ENCODE peak calls at places on chromosomes 4 and X, in six cellular contexts. I is H7, D is AG04449, J is tibial nerve, C is epithelial cell of esophagus, Y is lung. Z is an unnamed sample.

GRCh38 chrX:23317799-23318724 is 16.6 kb upstream of the PTCHD1 start:
- DNase-seq in I (peak), D (no peak), J (no peak), C (peak), Y (peak), Z (no peak)

GRCh38 chrX:40573763-40574162 is 7.0 kb upstream of the ATP6AP2 start:
- DNase-seq in I (no peak), D (no peak), J (no peak), C (peak), Y (no peak), Z (no peak)

GRCh38 chr4:7823416-7823824 is 116.2 kb downstream of the AFAP1 start:
- DNase-seq in I (no peak), D (no peak), J (peak), C (no peak), Y (no peak), Z (no peak)

GRCh38 chr4:2354127-2354526 is 64.3 kb downstream of the ZFYVE28 start:
- DNase-seq in I (peak), D (no peak), J (no peak), C (no peak), Y (no peak), Z (no peak)

GRCh38 chrX:104122829-104123228 is 10.5 kb downstream of the ZCCHC18 start:
- DNase-seq in I (no peak), D (no peak), J (no peak), C (no peak), Y (no peak), Z (no peak)

GRCh38 chr4:158003212-158003611 is 169.6 kb downstream of the GASK1B start:
- DNase-seq in I (no peak), D (no peak), J (no peak), C (no peak), Y (no peak), Z (peak)

GRCh38 chr4:40190880-40191815 is 5.7 kb upstream of the RHOH start:
- DNase-seq in I (no peak), D (no peak), J (no peak), C (no peak), Y (no peak), Z (no peak)

GRCh38 chr4:113013746-113014145 is 35.7 kb upstream of the ANK2 start:
- DNase-seq in I (no peak), D (no peak), J (no peak), C (no peak), Y (no peak), Z (no peak)

GRCh38 chr4:180391613-180392012 is 1851.6 kb upstream of the TENM3 start:
- DNase-seq in I (no peak), D (no peak), J (no peak), C (no peak), Y (no peak), Z (no peak)

GRCh38 chr4:53355919-53356521 is 9.8 kb downstream of the SCFD2 start:
- DNase-seq in I (no peak), D (no peak), J (no peak), C (no peak), Y (no peak), Z (no peak)

GRCh38 chr4:25786497-25787065 is 76.2 kb downstream of the SEL1L3 start:
- DNase-seq in I (no peak), D (no peak), J (no peak), C (no peak), Y (no peak), Z (no peak)

GRCh38 chr4:25535278-25535677 is 120.4 kb upstream of the SLC34A2 start:
- DNase-seq in I (no peak), D (no peak), J (no peak), C (no peak), Y (no peak), Z (no peak)

GRCh38 chr4:113447061-113447460 is 314.5 kb downstream of the CAMK2D start:
- DNase-seq in I (no peak), D (no peak), J (no peak), C (peak), Y (no peak), Z (no peak)

GRCh38 chr4:129223955-129224354 is 128.0 kb downstream of the C4orf33 start:
- DNase-seq in I (no peak), D (no peak), J (no peak), C (no peak), Y (no peak), Z (no peak)

GRCh38 chr4:2253160-2254084 is 8.5 kb downstream of the MXD4 start:
- DNase-seq in I (peak), D (no peak), J (peak), C (no peak), Y (no peak), Z (no peak)

GRCh38 chr4:4247711-4248035 is 350 bp downstream of the TMEM128 start:
- DNase-seq in I (no peak), D (no peak), J (no peak), C (no peak), Y (no peak), Z (no peak)

GRCh38 chr4:168907119-168907698 is 102.8 kb downstream of the CBR4 start:
- DNase-seq in I (no peak), D (no peak), J (no peak), C (no peak), Y (no peak), Z (peak)

GRCh38 chrX:40368611-40369061 is 212.1 kb upstream of the ATP6AP2 start:
- DNase-seq in I (no peak), D (no peak), J (no peak), C (no peak), Y (no peak), Z (no peak)

GRCh38 chr4:153962311-153963039 is 173.6 kb upstream of the SFRP2 start:
- DNase-seq in I (no peak), D (no peak), J (no peak), C (no peak), Y (no peak), Z (no peak)

GRCh38 chr4:21041708-21042107 is 341.4 kb downstream of the PACRGL start:
- DNase-seq in I (no peak), D (no peak), J (no peak), C (no peak), Y (no peak), Z (no peak)

GRCh38 chr4:8908206-8908893 is 36.7 kb upstream of the HMX1 start:
- DNase-seq in I (peak), D (no peak), J (peak), C (no peak), Y (no peak), Z (no peak)

GRCh38 chr4:148530114-148530513 is 87.9 kb upstream of the NR3C2 start:
- DNase-seq in I (no peak), D (no peak), J (no peak), C (peak), Y (no peak), Z (no peak)

GRCh38 chrX:107851215-107851614 is 25.5 kb downstream of the MID2 start:
- DNase-seq in I (no peak), D (no peak), J (no peak), C (peak), Y (no peak), Z (no peak)

GRCh38 chr4:139085141-139085540 is 69.6 kb downstream of the NOCT start:
- DNase-seq in I (no peak), D (no peak), J (no peak), C (peak), Y (no peak), Z (no peak)

GRCh38 chr4:173752610-173753009 is 222.6 kb upstream of the HAND2 start:
- DNase-seq in I (peak), D (no peak), J (no peak), C (peak), Y (no peak), Z (no peak)

GRCh38 chr4:5387457-5387856 is 320.9 kb downstream of the EVC2 start:
- DNase-seq in I (peak), D (no peak), J (no peak), C (no peak), Y (no peak), Z (no peak)

GRCh38 chr4:43453058-43453457 is 560.5 kb downstream of the GRXCR1 start:
- DNase-seq in I (no peak), D (no peak), J (no peak), C (no peak), Y (no peak), Z (no peak)

GRCh38 chrX:74449937-74450330 is 28.6 kb downstream of the SLC16A2 start:
- DNase-seq in I (no peak), D (peak), J (no peak), C (peak), Y (no peak), Z (no peak)

GRCh38 chrX:85569691-85570090 is 190.2 kb upstream of the POF1B start:
- DNase-seq in I (no peak), D (no peak), J (no peak), C (no peak), Y (no peak), Z (no peak)

GRCh38 chr4:149279331-149279730 is 536.3 kb downstream of the IQCM start:
- DNase-seq in I (no peak), D (no peak), J (no peak), C (no peak), Y (no peak), Z (no peak)

GRCh38 chr4:99690990-99691389 is 33.4 kb upstream of the C4orf54 start:
- DNase-seq in I (no peak), D (no peak), J (no peak), C (no peak), Y (no peak), Z (no peak)

GRCh38 chr4:143337600-143338287 is 1.1 kb downstream of the GAB1 start:
- DNase-seq in I (peak), D (no peak), J (peak), C (peak), Y (peak), Z (no peak)

GRCh38 chr4:69546121-69546520 is 50.4 kb upstream of the UGT2B4 start:
- DNase-seq in I (no peak), D (no peak), J (no peak), C (peak), Y (no peak), Z (peak)

GRCh38 chr4:94068712-94069111 is 139.0 kb upstream of the SMARCAD1 start:
- DNase-seq in I (peak), D (no peak), J (no peak), C (no peak), Y (no peak), Z (no peak)

GRCh38 chrX:150587585-150588503 is 19.4 kb downstream of the MTM1 start:
- DNase-seq in I (no peak), D (no peak), J (peak), C (peak), Y (no peak), Z (no peak)

GRCh38 chr4:177450421-177451107 is 8.3 kb upstream of the AGA start:
- DNase-seq in I (no peak), D (no peak), J (no peak), C (peak), Y (no peak), Z (no peak)

GRCh38 chr4:134708616-134709015 is 507.0 kb upstream of the PABPC4L start:
- DNase-seq in I (no peak), D (no peak), J (no peak), C (peak), Y (no peak), Z (no peak)

GRCh38 chr4:174764105-174764729 is 64.8 kb downstream of the GLRA3 start:
- DNase-seq in I (peak), D (peak), J (no peak), C (peak), Y (no peak), Z (peak)

GRCh38 chr4:154608555-154609252 is 3.8 kb downstream of the FGG start:
- DNase-seq in I (no peak), D (no peak), J (no peak), C (no peak), Y (no peak), Z (no peak)

GRCh38 chr4:119131160-119131559 is 4.5 kb upstream of the MYOZ2 start:
- DNase-seq in I (no peak), D (no peak), J (no peak), C (no peak), Y (no peak), Z (no peak)

GRCh38 chr4:76458829-76459228 is 23.8 kb downstream of the SHROOM3 start:
- DNase-seq in I (peak), D (no peak), J (no peak), C (no peak), Y (no peak), Z (no peak)
- H3K4me3 ChIP-seq in I (no peak), D (no peak), J (no peak), C (no peak), Y (no peak), Z (no peak)

DNA sequence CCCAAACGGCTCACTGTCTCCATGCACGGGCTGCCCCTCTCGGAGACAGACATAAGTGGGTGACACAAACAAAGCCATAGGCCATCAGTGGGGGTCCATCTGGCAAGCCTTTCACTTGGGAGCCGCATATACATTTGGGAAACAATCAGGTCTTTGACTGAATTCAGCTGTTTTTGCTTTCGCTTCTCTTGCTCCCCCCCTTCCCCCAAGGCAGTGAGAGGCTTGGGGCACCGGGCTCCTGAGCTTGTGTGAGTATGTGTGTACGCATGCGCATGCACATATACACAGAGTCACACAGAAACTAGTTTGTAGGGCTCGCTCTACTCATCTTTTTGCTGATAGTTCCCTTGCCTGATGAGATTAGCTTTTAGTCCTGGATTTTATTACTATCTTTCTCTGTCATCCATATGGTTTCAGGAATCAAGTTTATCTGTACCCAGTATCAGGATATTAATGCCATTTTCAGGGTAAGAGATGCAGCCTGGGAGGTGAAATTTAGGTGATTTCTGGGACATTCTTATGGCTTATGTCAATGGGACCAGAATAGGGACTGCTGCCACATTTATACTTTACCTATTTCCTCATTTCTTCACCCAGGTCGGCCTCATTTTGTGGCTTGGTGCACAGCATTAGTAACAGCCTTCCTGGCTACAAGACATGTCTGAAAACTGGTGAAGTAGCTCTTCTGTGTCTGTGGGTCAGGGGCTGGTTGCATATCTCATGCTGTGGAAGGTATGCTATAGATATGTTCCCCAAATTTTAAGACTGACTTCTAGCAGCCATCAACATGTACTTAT is 284.6 kb downstream of the AFF2 start:
- DNase-seq in I (peak), D (no peak), J (no peak), C (no peak), Y (no peak), Z (no peak)
- H3K4me3 ChIP-seq in I (no peak), D (no peak), J (no peak), C (no peak), Y (no peak), Z (no peak)

DNA sequence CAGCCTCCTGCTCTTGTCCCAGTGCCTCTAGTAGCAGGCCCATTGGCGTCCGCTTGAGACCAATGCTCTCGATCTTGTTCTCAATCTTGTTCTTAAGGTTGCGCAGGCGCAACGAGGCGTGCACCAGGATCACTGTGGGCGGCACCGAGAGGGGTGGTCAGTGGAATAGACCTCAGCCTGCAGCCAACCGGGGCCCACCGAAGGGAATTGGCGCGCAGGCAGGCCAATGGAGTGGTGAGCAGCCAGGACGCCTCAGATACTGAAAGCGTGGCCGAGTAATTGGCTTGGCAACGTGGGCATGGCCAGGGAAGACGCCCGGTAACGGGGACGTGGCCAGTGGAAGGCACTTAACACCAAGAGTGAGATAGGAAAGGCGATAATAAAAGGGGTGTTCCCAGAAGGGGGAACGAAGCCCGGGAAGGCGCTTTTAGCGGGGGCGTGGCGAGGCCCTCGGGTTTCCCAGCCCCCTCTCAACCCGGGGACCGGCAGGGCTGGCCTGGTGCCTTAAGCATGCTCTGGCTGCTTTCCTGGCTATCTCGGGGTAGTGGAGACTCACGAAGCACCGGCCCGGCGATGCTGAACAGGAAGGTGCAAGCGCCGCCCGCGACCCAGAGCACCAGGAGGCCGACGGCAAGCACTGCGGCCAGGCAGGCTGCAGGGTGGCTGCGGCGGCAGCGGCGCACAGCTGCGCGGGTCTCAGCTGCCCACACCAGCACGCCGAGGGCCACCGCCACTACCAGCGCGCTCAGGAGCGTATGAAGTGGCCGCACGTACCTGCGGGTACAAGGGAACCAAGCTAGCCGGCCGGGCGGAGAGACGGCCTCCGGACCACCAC is 1.7 kb downstream of the PRAF2 start:
- DNase-seq in I (peak), D (no peak), J (peak), C (peak), Y (peak), Z (peak)
- H3K4me3 ChIP-seq in I (peak), D (peak), J (peak), C (peak), Y (no peak), Z (peak)

DNA sequence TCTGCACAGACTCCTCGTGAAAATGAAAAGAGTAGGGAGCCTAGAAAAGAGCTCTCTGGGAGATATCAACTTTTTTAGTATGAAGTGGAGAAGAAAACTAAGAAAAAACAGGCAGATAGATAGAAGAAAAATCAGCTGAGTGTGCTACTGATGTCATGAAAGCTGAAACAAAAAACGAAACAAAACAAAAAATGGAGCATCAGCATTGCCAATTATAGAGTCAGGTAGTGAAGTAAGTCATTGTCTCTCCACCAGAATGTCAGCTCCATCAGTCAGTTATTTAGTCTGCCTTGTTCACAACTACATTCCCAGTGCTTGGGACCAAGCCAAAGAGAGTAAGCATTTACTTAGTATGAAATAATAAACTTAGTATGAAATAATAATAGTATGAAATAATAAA is 595.1 kb downstream of the STPG2 start:
- DNase-seq in I (no peak), D (no peak), J (no peak), C (no peak), Y (no peak), Z (no peak)
- H3K4me3 ChIP-seq in I (no peak), D (no peak), J (no peak), C (no peak), Y (no peak), Z (no peak)